ENCODE peak calls at places on chromosome 12, in nine cellular contexts. N is psoas muscle; Y is epithelial cell of esophagus; F is spleen; X is stomach; W is ascending aorta; E is heart right ventricle; O is pancreas; L is CD8-positive, alpha-beta T cell. Q is an unnamed sample.
A peak's percentile ranks its signal among the peaks of the same experiment; 100 is the strongest.

GRCh38 chr12:110932048-110932447 is 11.7 kb upstream of the MYL2 start:
- DNase-seq in N (no peak), Y (no peak), F (no peak), X (no peak), W (no peak), E (no peak), O (no peak), L (no peak), Q (no peak)

GRCh38 chr12:124713436-124714082 is 146.1 kb upstream of the NCOR2 start:
- DNase-seq in N (no peak), Y (peak; percentile 58), F (no peak), X (peak; percentile 36), W (no peak), E (no peak), O (no peak), L (no peak), Q (peak; percentile 59)

GRCh38 chr12:50554651-50555050 is 49.9 kb downstream of the DIP2B start:
- DNase-seq in N (no peak), Y (no peak), F (no peak), X (no peak), W (no peak), E (no peak), O (no peak), L (no peak), Q (no peak)

GRCh38 chr12:93163260-93164036 is 214.3 kb upstream of the NUDT4 start:
- DNase-seq in N (no peak), Y (no peak), F (no peak), X (no peak), W (no peak), E (no peak), O (no peak), L (no peak), Q (no peak)

GRCh38 chr12:56071648-56072047 is 8.3 kb upstream of the ERBB3 start:
- DNase-seq in N (no peak), Y (peak; percentile 83), F (no peak), X (no peak), W (no peak), E (no peak), O (no peak), L (no peak), Q (no peak)

GRCh38 chr12:39646963-39647362 is 27.4 kb upstream of the ABCD2 start:
- DNase-seq in N (no peak), Y (no peak), F (no peak), X (no peak), W (no peak), E (no peak), O (no peak), L (no peak), Q (no peak)

GRCh38 chr12:106290666-106291065 is 11.9 kb upstream of the TCP11L2 start:
- DNase-seq in N (no peak), Y (no peak), F (no peak), X (no peak), W (no peak), E (no peak), O (no peak), L (no peak), Q (no peak)

GRCh38 chr12:77724367-77724957 is 106.2 kb upstream of the NAV3 start:
- DNase-seq in N (no peak), Y (peak; percentile 54), F (no peak), X (no peak), W (no peak), E (no peak), O (no peak), L (no peak), Q (peak; percentile 4)

GRCh38 chr12:66693901-66694513 is 15.1 kb upstream of the GRIP1 start:
- DNase-seq in N (no peak), Y (peak; percentile 77), F (no peak), X (no peak), W (no peak), E (no peak), O (no peak), L (no peak), Q (no peak)

GRCh38 chr12:3225154-3225795 is 148.1 kb downstream of the TSPAN9 start:
- DNase-seq in N (no peak), Y (no peak), F (no peak), X (no peak), W (no peak), E (no peak), O (no peak), L (no peak), Q (no peak)

GRCh38 chr12:88562151-88562550 is 18.1 kb downstream of the KITLG start:
- DNase-seq in N (no peak), Y (no peak), F (no peak), X (no peak), W (no peak), E (no peak), O (no peak), L (no peak), Q (no peak)

GRCh38 chr12:70645494-70646317 is 8.5 kb upstream of the PTPRB start:
- DNase-seq in N (peak; percentile 41), Y (peak; percentile 86), F (peak; percentile 82), X (peak; percentile 36), W (no peak), E (peak; percentile 41), O (no peak), L (no peak), Q (no peak)

GRCh38 chr12:7439579-7440505 is 4.1 kb downstream of the CD163L1 start:
- DNase-seq in N (peak; percentile 34), Y (peak; percentile 65), F (peak; percentile 81), X (no peak), W (no peak), E (peak; percentile 37), O (peak; percentile 67), L (no peak), Q (peak; percentile 77)

GRCh38 chr12:7188557-7189397 is 709 bp upstream of the PEX5 start:
- DNase-seq in N (peak; percentile 70), Y (peak; percentile 82), F (peak; percentile 92), X (peak; percentile 66), W (peak; percentile 33), E (peak; percentile 58), O (peak; percentile 80), L (peak; percentile 36), Q (peak; percentile 84)

GRCh38 chr12:78149459-78149858 is 318.8 kb downstream of the NAV3 start:
- DNase-seq in N (no peak), Y (no peak), F (no peak), X (no peak), W (no peak), E (no peak), O (no peak), L (no peak), Q (no peak)

DNA sequence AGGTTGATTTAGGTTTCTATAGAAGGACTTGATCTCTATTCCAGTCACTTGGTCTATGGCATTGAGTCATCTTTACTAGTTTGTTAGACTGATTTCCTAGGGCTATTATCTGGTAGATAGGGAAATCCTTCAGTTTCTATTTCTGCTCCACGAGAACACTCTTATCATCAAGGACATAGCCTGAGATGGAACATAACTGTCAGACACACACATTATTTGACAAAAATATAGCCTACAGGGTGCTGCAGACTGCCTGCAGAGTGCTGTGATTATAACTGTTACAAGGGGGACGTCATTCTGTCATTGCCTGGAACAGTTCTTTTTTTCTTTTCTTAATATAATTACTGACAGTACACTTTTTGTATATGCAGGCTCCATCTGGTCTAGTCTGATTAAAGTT is 82.0 kb downstream of the TMEM117 start:
- DNase-seq in N (no peak), Y (no peak), F (no peak), X (no peak), W (no peak), E (no peak), O (no peak), L (no peak), Q (no peak)
- H3K4me3 ChIP-seq in N (no peak overlapping the region), Y (no peak overlapping the region), F (no peak overlapping the region), X (no peak overlapping the region), W (no peak overlapping the region), E (no peak overlapping the region), O (no peak overlapping the region), L (no peak overlapping the region), Q (no peak overlapping the region)

DNA sequence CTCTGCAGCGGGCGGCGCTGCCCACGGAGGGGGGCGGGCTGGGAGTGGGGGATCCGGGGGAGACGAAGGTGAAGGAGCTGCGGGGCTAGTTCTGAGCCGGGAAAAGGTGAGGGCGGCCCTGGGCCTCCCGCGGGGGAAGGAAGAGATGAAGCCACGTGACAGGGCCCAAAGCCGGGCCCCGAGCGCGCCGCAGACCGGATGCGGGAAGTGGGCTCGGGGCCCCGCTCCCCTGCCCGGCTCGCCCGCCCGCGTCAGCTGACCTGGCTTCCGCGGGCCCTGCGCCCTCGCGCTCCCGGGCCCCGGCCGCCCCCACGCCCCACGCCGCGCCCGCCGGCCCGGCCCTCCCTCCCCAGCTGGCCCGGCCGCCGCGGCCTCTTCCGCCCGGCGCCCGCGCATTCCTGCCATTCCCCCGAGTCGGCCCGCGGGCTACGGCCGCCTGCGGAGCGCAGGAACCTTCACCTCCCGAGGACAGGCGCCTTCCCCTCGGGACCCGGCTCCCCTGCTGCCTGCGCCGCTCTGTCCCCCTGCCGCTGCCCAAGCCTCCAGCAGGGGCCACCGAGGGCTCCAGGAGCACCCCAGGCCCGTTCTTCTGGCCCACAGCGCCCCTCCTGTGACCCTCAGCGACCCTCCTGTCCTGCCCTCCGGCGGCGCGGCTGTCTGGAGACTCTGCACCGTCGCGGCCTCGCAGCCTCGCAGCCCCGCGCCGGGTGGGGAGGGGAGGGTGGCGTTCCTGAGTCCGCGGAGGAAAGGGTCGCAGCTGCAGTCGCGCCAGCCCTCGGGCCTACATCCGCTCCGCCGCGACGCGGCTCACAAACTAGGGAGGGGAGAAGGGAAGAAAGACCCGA is 20.4 kb downstream of the NINJ2 start:
- DNase-seq in N (peak; percentile 88), Y (peak; percentile 26), F (peak; percentile 97), X (peak; percentile 78), W (no peak), E (peak; percentile 82), O (peak; percentile 88), L (peak; percentile 39), Q (peak; percentile 87)
- TF ChIP-seq CTCF in N (peak; percentile 31), Y (no peak), F (peak; percentile 61), X (peak; percentile 8), W (peak; percentile 37), E (peak; percentile 22), O (no peak), L (peak; percentile 34), Q (peak; percentile 9)

GRCh38 chr12:85278598-85279448 is 1.2 kb upstream of the ALX1 start:
- DNase-seq in N (no peak), Y (no peak), F (peak; percentile 69), X (no peak), W (no peak), E (peak; percentile 6), O (peak; percentile 47), L (no peak), Q (peak; percentile 18)
- H3K4me3 ChIP-seq in N (no peak overlapping the region), Y (no peak overlapping the region), F (no peak overlapping the region), X (no peak overlapping the region), W (no peak overlapping the region), E (no peak overlapping the region), O (no peak overlapping the region), L (no peak overlapping the region), Q (no peak overlapping the region)

GRCh38 chr12:32944195-32944594 is 47.6 kb upstream of the PKP2 start:
- DNase-seq in N (no peak), Y (peak; percentile 83), F (no peak), X (no peak), W (no peak), E (no peak), O (no peak), L (no peak), Q (no peak)

GRCh38 chr12:32946504-32947131 is 50.0 kb upstream of the PKP2 start:
- DNase-seq in N (no peak), Y (no peak), F (no peak), X (no peak), W (no peak), E (no peak), O (no peak), L (no peak), Q (no peak)

GRCh38 chr12:32949815-32950214 is 53.2 kb upstream of the PKP2 start:
- DNase-seq in N (no peak), Y (no peak), F (no peak), X (no peak), W (no peak), E (no peak), O (no peak), L (no peak), Q (no peak)

GRCh38 chr12:32947203-32947795 is 50.7 kb upstream of the PKP2 start:
- DNase-seq in N (no peak), Y (peak; percentile 52), F (no peak), X (no peak), W (no peak), E (no peak), O (no peak), L (no peak), Q (no peak)
- TF ChIP-seq CTCF in N (no peak), Y (peak; percentile 41), F (no peak), X (no peak), W (no peak), E (no peak), O (no peak), L (no peak), Q (no peak)